ENCODE peak calls at places on chromosomes 12 and 14, in four cellular contexts. One of them, this sample, is unnamed.

GRCh38 chr14:67432088-67432564 is 20.2 kb upstream of the PLEK2 start:
- DNase-seq in GM13976: no peak
- DNase-seq in B cell: no peak
- DNase-seq in GM13977: no peak
- DNase-seq in this sample: no peak

GRCh38 chr12:123269395-123269892 is 2.2 kb downstream of the CDK2AP1 start:
- DNase-seq in GM13976: peak
- DNase-seq in B cell: peak
- DNase-seq in GM13977: peak
- DNase-seq in this sample: peak

GRCh38 chr14:50018236-50019210 is 97.8 kb downstream of the VCPKMT start:
- DNase-seq in GM13976: no peak
- DNase-seq in B cell: no peak
- DNase-seq in GM13977: no peak
- DNase-seq in this sample: peak

GRCh38 chr14:53538316-53538851 is 385.3 kb upstream of the DDHD1 start:
- DNase-seq in GM13976: no peak
- DNase-seq in B cell: no peak
- DNase-seq in GM13977: no peak
- DNase-seq in this sample: no peak

GRCh38 chr12:13379531-13379930 is 183.0 kb downstream of the EMP1 start:
- DNase-seq in GM13976: no peak
- DNase-seq in B cell: no peak
- DNase-seq in GM13977: no peak
- DNase-seq in this sample: no peak

GRCh38 chr14:50068496-50068895 is 47.9 kb downstream of the VCPKMT start:
- DNase-seq in GM13976: no peak
- DNase-seq in B cell: no peak
- DNase-seq in GM13977: no peak
- DNase-seq in this sample: no peak

GRCh38 chr12:54413284-54414190 is 5.5 kb downstream of the ITGA5 start:
- DNase-seq in GM13976: peak
- DNase-seq in B cell: peak
- DNase-seq in GM13977: no peak
- DNase-seq in this sample: peak

GRCh38 chr12:127810026-127810425 is 456.9 kb upstream of the TMEM132C start:
- DNase-seq in GM13976: no peak
- DNase-seq in B cell: no peak
- DNase-seq in GM13977: no peak
- DNase-seq in this sample: no peak

GRCh38 chr14:61472025-61472672 is 150.8 kb downstream of the PRKCH start:
- DNase-seq in GM13976: no peak
- DNase-seq in B cell: peak
- DNase-seq in GM13977: no peak
- DNase-seq in this sample: peak

GRCh38 chr12:10672231-10672868 is 1.5 kb downstream of the STYK1 start:
- DNase-seq in GM13976: no peak
- DNase-seq in B cell: no peak
- DNase-seq in GM13977: no peak
- DNase-seq in this sample: no peak

GRCh38 chr12:131102493-131102931 is 148.8 kb downstream of the ADGRD1 start:
- DNase-seq in GM13976: no peak
- DNase-seq in B cell: no peak
- DNase-seq in GM13977: no peak
- DNase-seq in this sample: no peak

GRCh38 chr14:58533417-58533816 is 104.3 kb upstream of the DACT1 start:
- DNase-seq in GM13976: no peak
- DNase-seq in B cell: no peak
- DNase-seq in GM13977: no peak
- DNase-seq in this sample: peak

GRCh38 chr12:58087428-58088117 is 146.2 kb downstream of the ATP23 start:
- DNase-seq in GM13976: no peak
- DNase-seq in B cell: no peak
- DNase-seq in GM13977: no peak
- DNase-seq in this sample: no peak

GRCh38 chr12:67698711-67699603 is 50.4 kb downstream of the DYRK2 start:
- DNase-seq in GM13976: peak
- DNase-seq in B cell: peak
- DNase-seq in GM13977: peak
- DNase-seq in this sample: no peak

GRCh38 chr14:102085503-102085902 is 1.3 kb downstream of the HSP90AA1 start:
- DNase-seq in GM13976: no peak
- DNase-seq in B cell: no peak
- DNase-seq in GM13977: no peak
- DNase-seq in this sample: no peak

GRCh38 chr12:103333676-103334075 is 162.1 kb downstream of the C12orf42 start:
- DNase-seq in GM13976: no peak
- DNase-seq in B cell: no peak
- DNase-seq in GM13977: no peak
- DNase-seq in this sample: no peak

GRCh38 chr12:43988838-43989560 is 153.1 kb downstream of the TMEM117 start:
- DNase-seq in GM13976: peak
- DNase-seq in B cell: no peak
- DNase-seq in GM13977: peak
- DNase-seq in this sample: no peak

GRCh38 chr14:90398315-90398811 is 1.5 kb downstream of the CALM1 start:
- DNase-seq in GM13976: peak
- DNase-seq in B cell: peak
- DNase-seq in GM13977: peak
- DNase-seq in this sample: no peak

GRCh38 chr14:76951149-76951548 is 77.4 kb downstream of the IRF2BPL start:
- DNase-seq in GM13976: no peak
- DNase-seq in B cell: no peak
- DNase-seq in GM13977: no peak
- DNase-seq in this sample: no peak

GRCh38 chr14:101475468-101476257 is 85.6 kb upstream of the DIO3 start:
- DNase-seq in GM13976: no peak
- DNase-seq in B cell: no peak
- DNase-seq in GM13977: no peak
- DNase-seq in this sample: no peak

GRCh38 chr12:128471491-128471890 is 204.5 kb downstream of the TMEM132C start:
- DNase-seq in GM13976: no peak
- DNase-seq in B cell: no peak
- DNase-seq in GM13977: no peak
- DNase-seq in this sample: no peak

GRCh38 chr12:31900271-31900670 is 58.9 kb upstream of the RESF1 start:
- DNase-seq in GM13976: no peak
- DNase-seq in B cell: no peak
- DNase-seq in GM13977: no peak
- DNase-seq in this sample: no peak

GRCh38 chr12:48979602-48980388 is 1.7 kb downstream of the WNT1 start:
- DNase-seq in GM13976: peak
- DNase-seq in B cell: peak
- DNase-seq in GM13977: peak
- DNase-seq in this sample: no peak

GRCh38 chr12:15928870-15929571 is 17.9 kb downstream of the DERA start:
- DNase-seq in GM13976: peak
- DNase-seq in B cell: no peak
- DNase-seq in GM13977: no peak
- DNase-seq in this sample: peak

GRCh38 chr14:64191756-64192155 is 102.4 kb downstream of the ESR2 start:
- DNase-seq in GM13976: no peak
- DNase-seq in B cell: no peak
- DNase-seq in GM13977: no peak
- DNase-seq in this sample: no peak

GRCh38 chr14:73339846-73340565 is 102.7 kb downstream of the PAPLN start:
- DNase-seq in GM13976: no peak
- DNase-seq in B cell: no peak
- DNase-seq in GM13977: no peak
- DNase-seq in this sample: no peak

GRCh38 chr12:118958520-118958919 is 22.8 kb upstream of the SRRM4 start:
- DNase-seq in GM13976: no peak
- DNase-seq in B cell: no peak
- DNase-seq in GM13977: no peak
- DNase-seq in this sample: no peak

GRCh38 chr12:45246202-45246601 is 30.3 kb downstream of the ANO6 start:
- DNase-seq in GM13976: no peak
- DNase-seq in B cell: no peak
- DNase-seq in GM13977: no peak
- DNase-seq in this sample: no peak

GRCh38 chr14:87888136-87888999 is 104.6 kb downstream of the GALC start:
- DNase-seq in GM13976: no peak
- DNase-seq in B cell: no peak
- DNase-seq in GM13977: no peak
- DNase-seq in this sample: peak
- TF ChIP-seq CTCF in GM13976: peak
- TF ChIP-seq CTCF in B cell: peak
- TF ChIP-seq CTCF in GM13977: peak
- TF ChIP-seq CTCF in this sample: peak

GRCh38 chr12:53098354-53098981 is 1.0 kb downstream of the IGFBP6 start:
- DNase-seq in GM13976: peak
- DNase-seq in B cell: no peak
- DNase-seq in GM13977: peak
- DNase-seq in this sample: peak

GRCh38 chr12:53096761-53097160 is 706 bp upstream of the IGFBP6 start:
- DNase-seq in GM13976: no peak
- DNase-seq in B cell: no peak
- DNase-seq in GM13977: no peak
- DNase-seq in this sample: no peak

GRCh38 chr12:53097207-53097563 is 282 bp upstream of the IGFBP6 start:
- DNase-seq in GM13976: peak
- DNase-seq in B cell: no peak
- DNase-seq in GM13977: no peak
- DNase-seq in this sample: no peak

GRCh38 chr12:53098982-53099651 is 1.6 kb downstream of the IGFBP6 start:
- DNase-seq in GM13976: peak
- DNase-seq in B cell: peak
- DNase-seq in GM13977: peak
- DNase-seq in this sample: peak

DNA sequence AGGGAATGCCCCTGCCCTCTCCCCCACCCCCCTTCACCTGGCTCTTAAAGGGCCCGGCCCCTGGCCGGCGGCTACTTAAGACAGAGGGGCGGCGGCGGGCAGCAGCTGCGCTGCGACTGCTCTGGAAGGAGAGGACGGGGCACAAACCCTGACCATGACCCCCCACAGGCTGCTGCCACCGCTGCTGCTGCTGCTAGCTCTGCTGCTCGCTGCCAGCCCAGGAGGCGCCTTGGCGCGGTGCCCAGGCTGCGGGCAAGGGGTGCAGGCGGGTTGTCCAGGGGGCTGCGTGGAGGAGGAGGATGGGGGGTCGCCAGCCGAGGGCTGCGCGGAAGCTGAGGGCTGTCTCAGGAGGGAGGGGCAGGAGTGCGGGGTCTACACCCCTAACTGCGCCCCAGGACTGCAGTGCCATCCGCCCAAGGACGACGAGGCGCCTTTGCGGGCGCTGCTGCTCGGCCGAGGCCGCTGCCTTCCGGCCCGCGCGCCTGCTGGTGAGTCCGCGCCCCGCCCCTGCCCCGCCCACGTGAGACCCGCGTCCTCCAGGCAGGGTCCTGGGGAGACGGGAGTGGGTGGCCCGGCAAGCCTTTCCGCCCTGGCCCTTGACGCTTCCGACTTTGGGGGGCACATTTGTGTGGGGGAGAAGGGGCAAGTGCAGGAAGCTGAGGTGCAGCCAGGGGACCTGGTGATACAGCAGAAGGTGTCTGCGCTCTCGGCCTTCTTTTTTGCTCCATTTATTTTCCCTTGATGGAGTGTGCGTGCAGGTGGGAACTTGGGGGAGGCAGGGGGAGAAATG is at the start of gene IGFBP6:
- DNase-seq in GM13976: peak
- DNase-seq in B cell: peak
- DNase-seq in GM13977: peak
- DNase-seq in this sample: peak
- TF ChIP-seq CTCF in GM13976: no peak
- TF ChIP-seq CTCF in B cell: no peak
- TF ChIP-seq CTCF in GM13977: no peak
- TF ChIP-seq CTCF in this sample: peak

GRCh38 chr12:51592034-51592705 is 1.1 kb downstream of the SCN8A start:
- DNase-seq in GM13976: no peak
- DNase-seq in B cell: no peak
- DNase-seq in GM13977: no peak
- DNase-seq in this sample: no peak

GRCh38 chr12:51589557-51590176 is 1.4 kb upstream of the SCN8A start:
- DNase-seq in GM13976: no peak
- DNase-seq in B cell: no peak
- DNase-seq in GM13977: no peak
- DNase-seq in this sample: no peak

GRCh38 chr12:51589060-51589459 is 2.0 kb upstream of the SCN8A start:
- DNase-seq in GM13976: no peak
- DNase-seq in B cell: no peak
- DNase-seq in GM13977: no peak
- DNase-seq in this sample: no peak

GRCh38 chr12:51591020-51591901 is at the start of gene SCN8A:
- DNase-seq in GM13976: peak
- DNase-seq in B cell: peak
- DNase-seq in GM13977: peak
- DNase-seq in this sample: peak

DNA sequence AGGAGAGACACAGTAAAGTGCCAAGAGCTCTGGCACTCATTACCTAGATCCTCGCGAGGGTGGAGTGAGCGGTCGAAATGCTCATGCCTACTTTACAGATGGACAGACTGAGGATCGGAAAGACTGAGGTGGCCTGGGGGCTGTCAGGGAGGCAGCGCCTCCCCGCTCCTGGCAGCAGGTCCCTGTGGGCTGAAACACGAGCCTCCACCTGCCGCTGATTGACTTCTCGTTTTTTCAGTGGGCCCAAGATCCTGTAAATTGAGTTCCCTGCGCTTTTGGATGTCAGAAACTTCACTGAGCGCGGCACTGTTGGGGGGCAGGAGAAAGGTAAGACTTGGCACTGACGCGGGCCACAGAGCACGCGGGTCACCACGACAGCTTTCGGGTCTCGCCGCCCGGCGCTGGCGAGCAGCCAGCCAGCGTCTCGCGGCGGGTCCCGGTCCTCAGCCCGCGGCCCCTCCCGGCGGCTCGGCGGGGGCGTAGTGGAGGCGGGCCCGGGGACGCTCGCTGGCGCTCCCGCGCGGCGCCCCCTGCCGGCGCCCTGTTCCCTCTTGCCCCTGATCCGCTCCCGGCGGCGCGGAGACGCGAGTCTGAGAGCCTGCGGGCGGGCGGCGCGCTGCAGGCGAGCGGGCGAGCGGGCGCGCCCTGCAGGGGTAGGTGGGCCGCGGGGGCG is 550 bp upstream of the SCN8A start:
- DNase-seq in GM13976: peak
- DNase-seq in B cell: peak
- DNase-seq in GM13977: peak
- DNase-seq in this sample: peak
- TF ChIP-seq CTCF in GM13976: peak
- TF ChIP-seq CTCF in B cell: peak
- TF ChIP-seq CTCF in GM13977: peak
- TF ChIP-seq CTCF in this sample: peak

GRCh38 chr12:113461666-113462065 is 10.0 kb downstream of the LHX5 start:
- DNase-seq in GM13976: peak
- DNase-seq in B cell: no peak
- DNase-seq in GM13977: no peak
- DNase-seq in this sample: no peak

GRCh38 chr12:113462880-113463745 is 8.6 kb downstream of the LHX5 start:
- DNase-seq in GM13976: no peak
- DNase-seq in B cell: no peak
- DNase-seq in GM13977: no peak
- DNase-seq in this sample: no peak

GRCh38 chr12:113459981-113460380 is 11.7 kb downstream of the LHX5 start:
- DNase-seq in GM13976: no peak
- DNase-seq in B cell: no peak
- DNase-seq in GM13977: no peak
- DNase-seq in this sample: no peak

GRCh38 chr12:113463746-113464743 is 7.6 kb downstream of the LHX5 start:
- DNase-seq in GM13976: peak
- DNase-seq in B cell: no peak
- DNase-seq in GM13977: no peak
- DNase-seq in this sample: no peak

GRCh38 chr12:113462117-113462774 is 9.4 kb downstream of the LHX5 start:
- DNase-seq in GM13976: peak
- DNase-seq in B cell: peak
- DNase-seq in GM13977: peak
- DNase-seq in this sample: peak
- TF ChIP-seq CTCF in GM13976: peak
- TF ChIP-seq CTCF in B cell: peak
- TF ChIP-seq CTCF in GM13977: peak
- TF ChIP-seq CTCF in this sample: peak

This sample was measured in heart right ventricle.